ENCODE peak calls at places on chromosomes 3 and 15, in four cellular contexts. G, T, I and K are unnamed samples.

GRCh38 chr3:184981071-184981470 is 169.1 kb downstream of the VPS8 start:
- DNase-seq in G (no peak), I (no peak), T (no peak), K (no peak)

GRCh38 chr3:56748663-56749231 is 53.0 kb downstream of the ARHGEF3 start:
- DNase-seq in I (no peak), T (no peak), G (no peak), K (no peak)

GRCh38 chr3:54237109-54237508 is 114.8 kb downstream of the CACNA2D3 start:
- DNase-seq in I (no peak), G (no peak), T (no peak), K (no peak)

GRCh38 chr15:32704343-32705076 is 13.3 kb upstream of the GREM1 start:
- DNase-seq in T (no peak), G (no peak), I (no peak), K (no peak)

GRCh38 chr3:87088984-87089841 is 98.3 kb upstream of the VGLL3 start:
- DNase-seq in G (peak; percentile 31), T (no peak), I (peak; percentile 46), K (no peak)

GRCh38 chr3:87996845-87997244 is 62.0 kb downstream of the CGGBP1 start:
- DNase-seq in G (no peak), T (no peak), I (no peak), K (no peak)

GRCh38 chr3:140432176-140432753 is 245.6 kb upstream of the TRIM42 start:
- DNase-seq in I (no peak), T (no peak), G (peak; percentile 27), K (no peak)

GRCh38 chr15:70208332-70208731 is 110.6 kb upstream of the TLE3 start:
- DNase-seq in T (no peak), G (no peak), I (no peak), K (no peak)

GRCh38 chr3:48404440-48405342 is 25.2 kb downstream of the PLXNB1 start:
- DNase-seq in T (no peak), G (no peak), I (no peak), K (no peak)

GRCh38 chr3:103730744-103731143 is 1295.9 kb downstream of the ZPLD1 start:
- DNase-seq in I (no peak), G (no peak), T (no peak), K (no peak)

GRCh38 chr3:55202320-55202719 is 274.5 kb upstream of the LRTM1 start:
- DNase-seq in I (peak; percentile 66), G (no peak), T (peak; percentile 11), K (no peak)

GRCh38 chr15:35168464-35168863 is 83.4 kb upstream of the NANOGP8 start:
- DNase-seq in I (peak; percentile 56), T (peak; percentile 26), G (no peak), K (no peak)

GRCh38 chr3:69197922-69198540 is 75.6 kb upstream of the LMOD3 start:
- DNase-seq in T (no peak), G (no peak), I (no peak), K (no peak)

GRCh38 chr15:36501063-36501678 is 78.3 kb upstream of the CDIN1 start:
- DNase-seq in I (peak; percentile 33), G (peak; percentile 85), T (peak; percentile 45), K (peak; percentile 8)

DNA sequence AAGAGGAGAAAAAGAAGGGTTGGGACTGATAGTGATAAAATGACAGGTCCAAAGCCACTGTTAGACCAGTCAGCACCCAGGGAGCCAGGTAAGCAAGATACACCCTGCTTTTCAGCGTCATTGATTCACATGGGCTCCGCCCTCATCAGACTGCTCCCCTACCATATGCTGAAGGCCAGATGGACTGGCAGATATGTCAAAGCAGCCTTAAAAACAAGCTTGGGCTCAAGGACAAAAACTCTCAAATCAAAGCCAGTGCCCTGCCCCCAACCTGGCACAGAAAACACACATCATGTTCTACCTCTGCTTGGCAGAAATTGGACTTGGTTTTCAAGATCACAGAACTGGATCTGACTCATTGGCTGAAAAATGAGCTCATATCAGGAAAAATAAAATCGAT is 33.4 kb downstream of the SH3BP5 start:
- DNase-seq in G (no peak), I (no peak), T (no peak), K (no peak)
- H3K27ac ChIP-seq in G (no peak overlapping the region), I (no peak overlapping the region), T (no peak overlapping the region), K (no peak overlapping the region)

GRCh38 chr15:63600001-63600645 is 2.9 kb downstream of the FBXL22 start:
- DNase-seq in I (no peak), T (no peak), G (peak; percentile 61), K (no peak)

GRCh38 chr15:63599401-63600000 is 2.3 kb downstream of the FBXL22 start:
- DNase-seq in T (peak; percentile 68), G (peak; percentile 48), I (no peak), K (peak; percentile 39)

GRCh38 chr15:63597821-63598220 is 634 bp downstream of the FBXL22 start:
- DNase-seq in G (no peak), T (no peak), I (no peak), K (no peak)

GRCh38 chr15:63597033-63597790 is at the start of gene FBXL22:
- DNase-seq in I (peak; percentile 78), T (no peak), G (no peak), K (no peak)

DNA sequence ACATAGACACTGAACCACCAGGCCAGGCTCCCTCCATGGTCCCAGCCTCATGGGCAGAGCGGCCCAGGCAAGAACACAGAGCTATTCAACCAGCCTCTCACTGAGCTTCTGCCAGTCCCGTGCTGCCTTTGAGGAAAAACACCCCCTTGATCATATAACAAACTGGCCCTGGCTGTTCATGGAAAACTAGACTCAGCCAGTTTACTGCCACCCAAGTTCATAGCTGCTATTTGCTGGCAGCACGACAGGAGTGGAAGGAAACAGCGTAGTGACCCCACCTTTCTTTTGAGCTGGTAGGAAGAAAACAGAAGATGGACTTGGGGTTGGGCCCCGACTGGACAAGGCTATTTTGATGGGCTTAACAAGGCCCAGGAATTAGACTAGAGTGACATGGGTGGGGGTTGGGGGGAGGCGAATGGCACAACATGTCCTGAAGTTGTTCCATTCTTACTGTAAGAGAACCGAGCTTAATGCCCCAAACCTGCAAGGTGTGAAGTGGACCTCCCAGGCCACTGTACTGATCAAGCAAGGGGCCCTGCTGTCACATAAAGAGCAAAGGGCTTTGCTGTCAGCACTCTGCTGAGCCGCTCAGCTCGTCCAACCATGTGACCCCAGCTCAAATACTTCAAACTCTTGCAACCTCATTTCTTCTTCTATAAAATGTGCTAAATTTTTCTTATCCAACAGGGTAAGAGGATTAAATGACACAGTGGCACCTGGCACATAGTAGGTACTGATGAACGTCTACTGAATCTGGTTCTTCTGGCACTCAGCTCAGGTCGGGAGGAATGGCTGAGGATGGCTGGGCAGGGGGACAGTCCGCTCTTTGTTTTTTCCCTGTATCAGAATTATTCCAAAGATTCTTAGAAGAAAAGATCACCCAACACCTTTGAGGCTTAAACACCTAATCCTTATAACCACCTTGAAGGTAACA is 1.5 kb downstream of the FBXL22 start:
- DNase-seq in I (no peak), G (peak; percentile 28), T (no peak), K (no peak)
- H3K27ac ChIP-seq in I (no peak overlapping the region), G (no peak overlapping the region), T (peak overlapping the region; percentile 83), K (peak overlapping the region; percentile 63)

GRCh38 chr3:143822374-143822773 is 25.9 kb downstream of the SLC9A9 start:
- DNase-seq in G (no peak), I (no peak), T (no peak), K (no peak)

GRCh38 chr3:143825513-143825912 is 22.8 kb downstream of the SLC9A9 start:
- DNase-seq in I (no peak), G (no peak), T (no peak), K (no peak)

GRCh38 chr3:143821862-143822261 is 26.4 kb downstream of the SLC9A9 start:
- DNase-seq in G (no peak), I (no peak), T (no peak), K (no peak)

GRCh38 chr3:143824675-143825074 is 23.6 kb downstream of the SLC9A9 start:
- DNase-seq in G (no peak), T (no peak), I (no peak), K (no peak)

GRCh38 chr3:143820466-143821221 is 27.6 kb downstream of the SLC9A9 start:
- DNase-seq in I (no peak), G (no peak), T (no peak), K (no peak)
- H3K27ac ChIP-seq in I (no peak overlapping the region), G (no peak overlapping the region), T (no peak overlapping the region), K (no peak overlapping the region)

GRCh38 chr3:143206955-143207337 is 87.4 kb downstream of the CHST2 start:
- DNase-seq in G (peak; percentile 57), I (no peak), T (no peak), K (no peak)

GRCh38 chr3:143208976-143209714 is 89.6 kb downstream of the CHST2 start:
- DNase-seq in G (no peak), I (no peak), T (no peak), K (no peak)

GRCh38 chr3:143207338-143207961 is 87.9 kb downstream of the CHST2 start:
- DNase-seq in G (peak; percentile 29), I (peak; percentile 32), T (no peak), K (no peak)

GRCh38 chr3:143203848-143204247 is 84.3 kb downstream of the CHST2 start:
- DNase-seq in I (no peak), G (no peak), T (peak; percentile 54), K (no peak)

GRCh38 chr3:143209715-143210059 is 90.1 kb downstream of the CHST2 start:
- DNase-seq in I (no peak), T (no peak), G (no peak), K (no peak)
- H3K27ac ChIP-seq in I (no peak overlapping the region), T (no peak overlapping the region), G (no peak overlapping the region), K (no peak overlapping the region)

GRCh38 chr15:25694238-25694584 is 168.9 kb downstream of the ATP10A start:
- DNase-seq in I (no peak), T (no peak), G (no peak), K (no peak)
- H3K27ac ChIP-seq in I (no peak overlapping the region), T (no peak overlapping the region), G (no peak overlapping the region), K (no peak overlapping the region)

GRCh38 chr3:22979581-22979980 is 223.5 kb upstream of the UBE2E2 start:
- DNase-seq in I (no peak), T (no peak), G (no peak), K (no peak)

GRCh38 chr3:22981176-22981575 is 222.0 kb upstream of the UBE2E2 start:
- DNase-seq in G (no peak), I (no peak), T (no peak), K (no peak)

GRCh38 chr3:22981861-22982260 is 221.3 kb upstream of the UBE2E2 start:
- DNase-seq in I (no peak), G (no peak), T (no peak), K (no peak)

GRCh38 chr3:22980346-22980745 is 222.8 kb upstream of the UBE2E2 start:
- DNase-seq in I (no peak), T (no peak), G (no peak), K (no peak)

DNA sequence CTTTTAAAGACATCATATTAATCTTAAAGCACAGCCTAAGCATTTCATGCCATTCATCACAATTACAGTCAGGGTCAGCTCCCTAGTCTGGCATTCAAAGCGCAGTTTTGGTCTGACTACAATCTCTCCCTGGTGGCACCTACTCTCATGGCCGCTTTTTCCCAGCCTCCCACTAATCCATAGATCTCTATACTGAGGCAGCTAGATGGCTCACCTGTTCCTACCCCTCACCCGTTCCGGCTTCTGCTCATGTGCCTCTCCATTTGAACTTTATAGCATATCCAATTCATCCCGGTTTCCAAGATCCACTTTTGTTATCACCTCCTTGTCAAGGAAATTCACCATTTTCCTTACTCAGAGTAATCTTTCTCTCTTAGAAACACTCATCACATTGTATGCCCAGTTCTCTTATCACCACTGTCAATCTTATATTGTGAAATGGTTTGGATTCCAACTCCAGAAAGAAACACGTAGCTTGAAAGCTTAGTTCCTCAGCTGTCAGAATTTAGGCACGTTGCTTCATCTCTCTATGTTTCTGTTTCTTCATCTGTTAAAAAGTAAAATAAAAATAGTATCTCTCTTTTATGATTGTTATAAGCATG is 220.0 kb upstream of the UBE2E2 start:
- DNase-seq in G (no peak), T (no peak), I (no peak), K (no peak)
- H3K27ac ChIP-seq in G (no peak overlapping the region), T (no peak overlapping the region), I (no peak overlapping the region), K (no peak overlapping the region)